ENCODE peak calls at places on chromosomes 5 and 9, in four cellular contexts. One of them, this sample, is unnamed.

GRCh38 chr5:110323357-110323756 is 403.1 kb downstream of the TMEM232 start:
- DNase-seq in A549: no peak
- DNase-seq in brain microvascular endothelial cell: no peak
- DNase-seq in epithelial cell of esophagus: no peak
- DNase-seq in this sample: no peak

GRCh38 chr5:170312666-170313065 is 15.1 kb upstream of the LCP2 start:
- DNase-seq in A549: no peak
- DNase-seq in brain microvascular endothelial cell: peak
- DNase-seq in epithelial cell of esophagus: peak
- DNase-seq in this sample: no peak

GRCh38 chr9:134429007-134429406 is 102.8 kb downstream of the RXRA start:
- DNase-seq in A549: no peak
- DNase-seq in brain microvascular endothelial cell: no peak
- DNase-seq in epithelial cell of esophagus: no peak
- DNase-seq in this sample: no peak

GRCh38 chr9:125262217-125262991 is 778 bp downstream of the GAPVD1 start:
- DNase-seq in A549: no peak
- DNase-seq in brain microvascular endothelial cell: no peak
- DNase-seq in epithelial cell of esophagus: no peak
- DNase-seq in this sample: no peak

GRCh38 chr9:129489838-129490582 is 130.9 kb downstream of the C9orf50 start:
- DNase-seq in A549: no peak
- DNase-seq in brain microvascular endothelial cell: no peak
- DNase-seq in epithelial cell of esophagus: no peak
- DNase-seq in this sample: no peak

GRCh38 chr5:43274435-43275114 is 38.6 kb downstream of the HMGCS1 start:
- DNase-seq in A549: no peak
- DNase-seq in brain microvascular endothelial cell: no peak
- DNase-seq in epithelial cell of esophagus: no peak
- DNase-seq in this sample: peak

GRCh38 chr5:41414598-41414997 is 95.8 kb downstream of the PLCXD3 start:
- DNase-seq in A549: peak
- DNase-seq in brain microvascular endothelial cell: peak
- DNase-seq in epithelial cell of esophagus: peak
- DNase-seq in this sample: no peak

GRCh38 chr5:50867140-50867539 is 200.7 kb downstream of the PARP8 start:
- DNase-seq in A549: no peak
- DNase-seq in brain microvascular endothelial cell: no peak
- DNase-seq in epithelial cell of esophagus: no peak
- DNase-seq in this sample: no peak

GRCh38 chr9:129384887-129385614 is 207.0 kb upstream of the IER5L start:
- DNase-seq in A549: no peak
- DNase-seq in brain microvascular endothelial cell: no peak
- DNase-seq in epithelial cell of esophagus: no peak
- DNase-seq in this sample: no peak

GRCh38 chr9:107488400-107489143 is 997 bp downstream of the KLF4 start:
- DNase-seq in A549: peak
- DNase-seq in brain microvascular endothelial cell: peak
- DNase-seq in epithelial cell of esophagus: peak
- DNase-seq in this sample: peak

GRCh38 chr9:135474915-135475314 is 4.7 kb upstream of the PPP1R26 start:
- DNase-seq in A549: peak
- DNase-seq in brain microvascular endothelial cell: no peak
- DNase-seq in epithelial cell of esophagus: no peak
- DNase-seq in this sample: peak
- TF ChIP-seq CTCF in A549: peak
- TF ChIP-seq CTCF in brain microvascular endothelial cell: peak
- TF ChIP-seq CTCF in epithelial cell of esophagus: peak
- TF ChIP-seq CTCF in this sample: peak

DNA sequence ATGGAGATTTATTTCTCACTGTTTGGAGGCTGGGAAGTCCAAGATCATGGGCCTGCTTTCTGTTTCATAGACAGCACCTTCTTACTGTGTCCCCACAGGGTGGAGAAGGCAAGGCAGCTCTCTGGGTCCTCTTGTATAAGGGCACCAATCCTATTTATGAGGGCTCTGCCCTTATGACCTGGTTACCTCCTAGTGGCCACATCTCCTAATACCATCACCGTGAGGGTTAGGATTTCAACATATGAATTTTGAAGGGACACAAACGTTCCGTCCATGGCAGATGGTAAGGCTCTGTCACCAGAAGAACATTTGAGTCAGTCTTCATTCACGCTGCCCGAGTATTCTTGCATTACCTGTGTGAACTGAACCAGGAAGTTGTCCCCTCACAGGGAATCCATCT is 48.4 kb downstream of the ANKRD33B start:
- DNase-seq in A549: no peak
- DNase-seq in brain microvascular endothelial cell: no peak
- DNase-seq in epithelial cell of esophagus: no peak
- DNase-seq in this sample: no peak
- TF ChIP-seq CTCF in A549: no peak
- TF ChIP-seq CTCF in brain microvascular endothelial cell: no peak
- TF ChIP-seq CTCF in epithelial cell of esophagus: no peak
- TF ChIP-seq CTCF in this sample: no peak

GRCh38 chr5:17156463-17156862 is 61.0 kb upstream of the BASP1 start:
- DNase-seq in A549: no peak
- DNase-seq in brain microvascular endothelial cell: peak
- DNase-seq in epithelial cell of esophagus: peak
- DNase-seq in this sample: no peak
- TF ChIP-seq CTCF in A549: no peak
- TF ChIP-seq CTCF in brain microvascular endothelial cell: no peak
- TF ChIP-seq CTCF in epithelial cell of esophagus: no peak
- TF ChIP-seq CTCF in this sample: no peak

GRCh38 chr9:36892279-36892678 is 141.8 kb downstream of the PAX5 start:
- DNase-seq in A549: no peak
- DNase-seq in brain microvascular endothelial cell: no peak
- DNase-seq in epithelial cell of esophagus: peak
- DNase-seq in this sample: no peak

GRCh38 chr9:36884721-36885120 is 149.3 kb downstream of the PAX5 start:
- DNase-seq in A549: no peak
- DNase-seq in brain microvascular endothelial cell: no peak
- DNase-seq in epithelial cell of esophagus: no peak
- DNase-seq in this sample: no peak

GRCh38 chr9:36891341-36891811 is 142.7 kb downstream of the PAX5 start:
- DNase-seq in A549: no peak
- DNase-seq in brain microvascular endothelial cell: no peak
- DNase-seq in epithelial cell of esophagus: peak
- DNase-seq in this sample: no peak

GRCh38 chr9:36893148-36893547 is 140.9 kb downstream of the PAX5 start:
- DNase-seq in A549: no peak
- DNase-seq in brain microvascular endothelial cell: no peak
- DNase-seq in epithelial cell of esophagus: no peak
- DNase-seq in this sample: no peak

DNA sequence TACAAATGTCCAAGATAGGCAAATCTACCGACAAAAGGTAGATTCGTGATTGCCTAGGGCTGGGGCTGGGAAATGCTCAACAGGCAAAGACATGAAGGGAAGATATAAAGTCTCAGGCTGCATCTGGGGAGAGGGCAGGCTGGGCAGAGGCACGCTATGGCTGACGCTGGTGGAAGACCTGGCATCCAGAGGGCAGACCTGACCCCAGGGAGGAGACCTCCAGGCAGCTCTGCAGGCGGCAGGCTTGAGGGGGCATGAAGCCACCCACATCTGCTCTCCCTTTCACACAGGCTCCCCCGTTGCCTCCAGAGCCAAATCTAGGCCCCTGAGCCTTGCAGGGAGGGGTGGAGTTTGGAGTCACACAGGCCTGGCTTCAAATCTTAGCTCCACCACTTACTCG is 145.5 kb downstream of the PAX5 start:
- DNase-seq in A549: no peak
- DNase-seq in brain microvascular endothelial cell: no peak
- DNase-seq in epithelial cell of esophagus: no peak
- DNase-seq in this sample: no peak
- TF ChIP-seq CTCF in A549: no peak
- TF ChIP-seq CTCF in brain microvascular endothelial cell: no peak
- TF ChIP-seq CTCF in epithelial cell of esophagus: no peak
- TF ChIP-seq CTCF in this sample: no peak

GRCh38 chr9:35731415-35732184 is 395 bp downstream of the TLN1 start:
- DNase-seq in A549: peak
- DNase-seq in brain microvascular endothelial cell: no peak
- DNase-seq in epithelial cell of esophagus: peak
- DNase-seq in this sample: no peak

GRCh38 chr9:35730486-35730854 is 1.5 kb downstream of the TLN1 start:
- DNase-seq in A549: no peak
- DNase-seq in brain microvascular endothelial cell: no peak
- DNase-seq in epithelial cell of esophagus: no peak
- DNase-seq in this sample: no peak

GRCh38 chr9:35734096-35734495 is 1.6 kb downstream of the CREB3 start:
- DNase-seq in A549: no peak
- DNase-seq in brain microvascular endothelial cell: no peak
- DNase-seq in epithelial cell of esophagus: no peak
- DNase-seq in this sample: no peak

GRCh38 chr9:35732185-35733108 is at the start of the genes CREB3 and TLN1:
- DNase-seq in A549: peak
- DNase-seq in brain microvascular endothelial cell: peak
- DNase-seq in epithelial cell of esophagus: peak
- DNase-seq in this sample: peak

GRCh38 chr9:35733109-35733541 is 659 bp downstream of the CREB3 start:
- DNase-seq in A549: peak
- DNase-seq in brain microvascular endothelial cell: peak
- DNase-seq in epithelial cell of esophagus: peak
- DNase-seq in this sample: no peak
- TF ChIP-seq CTCF in A549: peak
- TF ChIP-seq CTCF in brain microvascular endothelial cell: peak
- TF ChIP-seq CTCF in epithelial cell of esophagus: peak
- TF ChIP-seq CTCF in this sample: no peak

GRCh38 chr5:56606202-56606601 is 209.1 kb upstream of the MAP3K1 start:
- DNase-seq in A549: no peak
- DNase-seq in brain microvascular endothelial cell: no peak
- DNase-seq in epithelial cell of esophagus: no peak
- DNase-seq in this sample: no peak
- TF ChIP-seq CTCF in A549: no peak
- TF ChIP-seq CTCF in brain microvascular endothelial cell: no peak
- TF ChIP-seq CTCF in epithelial cell of esophagus: no peak
- TF ChIP-seq CTCF in this sample: no peak

GRCh38 chr9:136090768-136091581 is 4.1 kb downstream of the NACC2 start:
- DNase-seq in A549: no peak
- DNase-seq in brain microvascular endothelial cell: no peak
- DNase-seq in epithelial cell of esophagus: no peak
- DNase-seq in this sample: no peak

GRCh38 chr9:136092741-136093140 is 2.3 kb downstream of the NACC2 start:
- DNase-seq in A549: no peak
- DNase-seq in brain microvascular endothelial cell: no peak
- DNase-seq in epithelial cell of esophagus: no peak
- DNase-seq in this sample: no peak

GRCh38 chr9:136093331-136093986 is 1.6 kb downstream of the NACC2 start:
- DNase-seq in A549: peak
- DNase-seq in brain microvascular endothelial cell: no peak
- DNase-seq in epithelial cell of esophagus: no peak
- DNase-seq in this sample: peak

GRCh38 chr9:136091582-136092352 is 3.3 kb downstream of the NACC2 start:
- DNase-seq in A549: no peak
- DNase-seq in brain microvascular endothelial cell: no peak
- DNase-seq in epithelial cell of esophagus: peak
- DNase-seq in this sample: no peak

DNA sequence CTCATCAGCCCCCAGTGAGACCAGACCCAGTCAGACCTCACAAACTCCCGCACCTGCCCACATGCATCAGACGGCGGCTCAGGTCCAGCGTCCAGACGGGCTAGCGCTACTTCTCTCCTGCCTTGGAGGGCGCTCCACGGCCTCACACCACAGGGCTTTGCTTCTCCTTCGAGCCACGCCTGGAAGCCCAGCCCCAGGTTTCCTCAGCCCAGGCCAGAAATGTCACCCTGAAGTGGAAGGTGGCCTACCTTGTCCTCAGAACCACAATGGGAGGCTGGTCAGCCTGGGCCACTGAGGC is 2.8 kb downstream of the NACC2 start:
- DNase-seq in A549: no peak
- DNase-seq in brain microvascular endothelial cell: no peak
- DNase-seq in epithelial cell of esophagus: no peak
- DNase-seq in this sample: no peak
- TF ChIP-seq CTCF in A549: no peak
- TF ChIP-seq CTCF in brain microvascular endothelial cell: no peak
- TF ChIP-seq CTCF in epithelial cell of esophagus: no peak
- TF ChIP-seq CTCF in this sample: no peak

GRCh38 chr5:133232011-133232410 is 180.2 kb downstream of the HSPA4 start:
- DNase-seq in A549: no peak
- DNase-seq in brain microvascular endothelial cell: no peak
- DNase-seq in epithelial cell of esophagus: peak
- DNase-seq in this sample: peak

GRCh38 chr5:133230823-133231578 is 179.2 kb downstream of the HSPA4 start:
- DNase-seq in A549: no peak
- DNase-seq in brain microvascular endothelial cell: no peak
- DNase-seq in epithelial cell of esophagus: no peak
- DNase-seq in this sample: no peak

GRCh38 chr5:133227897-133228296 is 176.1 kb downstream of the HSPA4 start:
- DNase-seq in A549: no peak
- DNase-seq in brain microvascular endothelial cell: no peak
- DNase-seq in epithelial cell of esophagus: peak
- DNase-seq in this sample: no peak

GRCh38 chr5:133228316-133228715 is 176.5 kb downstream of the HSPA4 start:
- DNase-seq in A549: no peak
- DNase-seq in brain microvascular endothelial cell: no peak
- DNase-seq in epithelial cell of esophagus: peak
- DNase-seq in this sample: no peak

DNA sequence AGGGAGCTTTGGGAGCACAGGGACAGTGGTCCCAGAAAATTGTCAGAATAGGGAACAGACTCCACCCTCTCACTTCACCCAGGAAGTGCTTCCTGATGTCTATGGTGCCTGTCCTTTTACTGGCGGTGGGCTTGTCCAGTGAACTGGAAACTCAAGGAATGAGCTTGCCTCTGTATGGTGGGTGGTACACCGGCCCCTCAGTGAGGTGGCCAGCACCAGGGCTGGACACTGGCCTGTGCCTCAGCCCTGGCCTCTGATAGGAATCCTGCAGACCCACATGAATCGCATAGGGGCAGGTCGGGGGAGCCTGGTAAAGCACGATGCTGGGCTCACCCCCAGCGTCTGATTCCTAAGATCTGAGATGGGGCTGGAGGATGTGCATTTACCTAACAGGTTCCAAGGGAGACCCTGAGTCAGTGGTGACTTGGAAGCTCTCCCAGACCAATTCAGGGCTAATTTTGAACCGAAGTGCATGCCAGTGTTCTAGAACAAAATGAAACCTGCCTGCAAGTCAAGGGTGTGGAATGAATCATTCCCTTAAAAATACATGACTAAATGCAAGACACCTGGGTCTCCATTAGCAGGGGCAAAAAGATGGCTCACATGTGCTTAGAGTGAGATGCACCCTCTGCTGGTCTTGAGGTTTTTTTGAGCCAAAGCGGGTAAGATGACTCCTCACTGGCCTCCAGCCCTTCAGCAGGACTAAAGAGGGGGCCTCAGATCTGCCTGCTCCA is 178.3 kb downstream of the HSPA4 start:
- DNase-seq in A549: no peak
- DNase-seq in brain microvascular endothelial cell: no peak
- DNase-seq in epithelial cell of esophagus: peak
- DNase-seq in this sample: no peak
- TF ChIP-seq CTCF in A549: no peak
- TF ChIP-seq CTCF in brain microvascular endothelial cell: no peak
- TF ChIP-seq CTCF in epithelial cell of esophagus: no peak
- TF ChIP-seq CTCF in this sample: no peak